ENCODE peak calls at places on chromosomes 11 and 22, in eight cellular contexts. D is hippocampal formation; N is head of caudate nucleus; F is choroid plexus epithelial cell; L is substantia nigra; G is stimulated activated CD4-positive, alpha-beta T cell treated with anti-CD3 and anti-CD28 coated beads, Interleukin-2, amount 100 ng/mL, for 48 hours; I is cardiac septum; J is HL-60. T is an unnamed sample.

GRCh38 chr11:110979696-110980095 is 265.8 kb upstream of the POU2AF2 start:
- DNase-seq in D (no peak), N (no peak), F (peak; percentile 52), L (no peak), G (no peak), I (no peak), J (no peak), T (no peak)

GRCh38 chr11:30377347-30377746 is 54.4 kb downstream of the ARL14EP start:
- DNase-seq in D (no peak), N (no peak), F (no peak), L (no peak), G (no peak), I (no peak), J (no peak), T (no peak)

GRCh38 chr22:16962501-16962900 is 45.5 kb downstream of the GAB4 start:
- DNase-seq in D (no peak), N (no peak), F (no peak), L (no peak), G (no peak), I (no peak), J (no peak), T (no peak)

GRCh38 chr22:47343611-47344010 is 581.2 kb downstream of the TBC1D22A start:
- DNase-seq in D (no peak), N (no peak), F (no peak), L (no peak), G (no peak), I (no peak), J (no peak), T (no peak)

GRCh38 chr11:134349109-134349801 is 17.5 kb downstream of the GLB1L2 start:
- DNase-seq in D (no peak), N (no peak), F (no peak), L (no peak), G (no peak), I (no peak), J (no peak), T (no peak)

GRCh38 chr22:19806213-19807160 is 45.9 kb downstream of the TBX1 start:
- DNase-seq in D (no peak), N (no peak), F (no peak), L (no peak), G (no peak), I (peak; percentile 64), J (no peak), T (no peak)

GRCh38 chr11:76551400-76551799 is 106.6 kb downstream of the EMSY start:
- DNase-seq in D (no peak), N (no peak), F (peak; percentile 49), L (no peak), G (no peak), I (no peak), J (no peak), T (no peak)

GRCh38 chr22:24380220-24381218 is 46.9 kb upstream of the ADORA2A start:
- DNase-seq in D (no peak), N (no peak), F (no peak), L (no peak), G (no peak), I (no peak), J (no peak), T (no peak)

GRCh38 chr22:38266120-38266519 is 6.7 kb downstream of the TMEM184B start:
- DNase-seq in D (no peak), N (no peak), F (peak; percentile 69), L (no peak), G (no peak), I (no peak), J (peak; percentile 34), T (no peak)

GRCh38 chr22:29307658-29308147 is 1.3 kb downstream of the GAS2L1 start:
- DNase-seq in D (no peak), N (no peak), F (no peak), L (no peak), G (no peak), I (no peak), J (no peak), T (no peak)

GRCh38 chr11:48124880-48125279 is 91.7 kb upstream of the OR4B1 start:
- DNase-seq in D (no peak), N (no peak), F (no peak), L (peak; percentile 39), G (no peak), I (no peak), J (no peak), T (no peak)

GRCh38 chr22:35554297-35554845 is 13.7 kb downstream of the RASD2 start:
- DNase-seq in D (no peak), N (no peak), F (no peak), L (no peak), G (no peak), I (no peak), J (no peak), T (no peak)

GRCh38 chr22:37079158-37079557 is 27.6 kb downstream of the KCTD17 start:
- DNase-seq in D (no peak), N (no peak), F (no peak), L (no peak), G (no peak), I (no peak), J (no peak), T (no peak)

GRCh38 chr22:17810570-17811116 is 36.4 kb upstream of the BID start:
- DNase-seq in D (no peak), N (no peak), F (no peak), L (no peak), G (no peak), I (no peak), J (no peak), T (no peak)

GRCh38 chr22:46575915-46576555 is 38.6 kb upstream of the CELSR1 start:
- DNase-seq in D (no peak), N (no peak), F (no peak), L (no peak), G (no peak), I (no peak), J (no peak), T (no peak)

GRCh38 chr11:69918231-69918937 is 99.2 kb upstream of the FGF3 start:
- DNase-seq in D (no peak), N (peak; percentile 18), F (no peak), L (no peak), G (no peak), I (peak; percentile 49), J (no peak), T (no peak)

GRCh38 chr22:45586651-45587405 is 84.1 kb downstream of the FBLN1 start:
- DNase-seq in D (no peak), N (no peak), F (no peak), L (no peak), G (no peak), I (no peak), J (no peak), T (no peak)

GRCh38 chr11:12922418-12922817 is 86.7 kb upstream of the RASSF10 start:
- DNase-seq in D (no peak), N (no peak), F (no peak), L (no peak), G (no peak), I (no peak), J (no peak), T (no peak)

GRCh38 chr22:48477031-48477721 is 1350.5 kb downstream of the BRD1 start:
- DNase-seq in D (no peak), N (peak; percentile 52), F (no peak), L (peak; percentile 75), G (no peak), I (peak; percentile 74), J (no peak), T (no peak)

GRCh38 chr11:64284048-64284961 is at the start of gene BAD:
- DNase-seq in D (peak; percentile 95), N (peak; percentile 98), F (peak; percentile 92), L (peak; percentile 99), G (peak; percentile 92), I (peak; percentile 98), J (peak; percentile 95), T (peak; percentile 100)

GRCh38 chr11:8934735-8935478 is 2.2 kb upstream of the C11orf16 start:
- DNase-seq in D (no peak), N (no peak), F (peak; percentile 72), L (no peak), G (no peak), I (no peak), J (no peak), T (no peak)

GRCh38 chr11:37946155-37946766 is 1348.2 kb upstream of the RAG2 start:
- DNase-seq in D (no peak), N (no peak), F (peak; percentile 78), L (peak; percentile 4), G (no peak), I (no peak), J (peak; percentile 33), T (no peak)

GRCh38 chr22:28927526-28928089 is 44.2 kb downstream of the ZNRF3 start:
- DNase-seq in D (no peak), N (no peak), F (no peak), L (no peak), G (no peak), I (no peak), J (no peak), T (no peak)